ENCODE peak calls at places on chromosomes 7 and 10, in eight cellular contexts. I is stomach, E is NB4, G is astrocyte of the spinal cord, K is esophagus squamous epithelium, Z is tibial artery, W is coronary artery, U is heart right ventricle. O is an unnamed sample.

GRCh38 chr10:33137356-33138007 is 179.5 kb upstream of the ITGB1 start:
- DNase-seq in K (no peak), E (no peak), U (no peak), G (no peak), I (no peak), Z (no peak), W (no peak), O (no peak)

GRCh38 chr10:119199231-119199992 is 8.0 kb upstream of the GRK5 start:
- DNase-seq in K (no peak), W (peak), Z (peak), E (peak), G (peak), I (peak), U (peak), O (peak)

GRCh38 chr7:48390381-48391327 is 219.4 kb downstream of the ABCA13 start:
- DNase-seq in Z (no peak), U (peak), E (peak), W (no peak), I (no peak), K (no peak), G (no peak), O (no peak)

GRCh38 chr10:30562787-30563186 is 66.8 kb downstream of the LYZL2 start:
- DNase-seq in I (no peak), G (no peak), K (no peak), E (no peak), U (no peak), W (no peak), Z (no peak), O (peak)

GRCh38 chr7:127532736-127533135 is 52.7 kb downstream of the GCC1 start:
- DNase-seq in W (no peak), K (no peak), I (no peak), U (no peak), E (no peak), G (no peak), Z (no peak), O (no peak)

GRCh38 chr10:96257944-96258343 is 13.4 kb downstream of the BLNK start:
- DNase-seq in K (no peak), Z (peak), U (peak), E (no peak), I (no peak), W (no peak), G (no peak), O (no peak)

GRCh38 chr10:132345345-132345744 is 13.4 kb downstream of the LRRC27 start:
- DNase-seq in Z (peak), E (no peak), G (no peak), I (no peak), K (no peak), U (no peak), W (no peak), O (no peak)

GRCh38 chr7:420142-421055 is 99.2 kb downstream of the PDGFA start:
- DNase-seq in Z (no peak), I (no peak), E (no peak), G (no peak), K (no peak), W (no peak), U (no peak), O (no peak)

DNA sequence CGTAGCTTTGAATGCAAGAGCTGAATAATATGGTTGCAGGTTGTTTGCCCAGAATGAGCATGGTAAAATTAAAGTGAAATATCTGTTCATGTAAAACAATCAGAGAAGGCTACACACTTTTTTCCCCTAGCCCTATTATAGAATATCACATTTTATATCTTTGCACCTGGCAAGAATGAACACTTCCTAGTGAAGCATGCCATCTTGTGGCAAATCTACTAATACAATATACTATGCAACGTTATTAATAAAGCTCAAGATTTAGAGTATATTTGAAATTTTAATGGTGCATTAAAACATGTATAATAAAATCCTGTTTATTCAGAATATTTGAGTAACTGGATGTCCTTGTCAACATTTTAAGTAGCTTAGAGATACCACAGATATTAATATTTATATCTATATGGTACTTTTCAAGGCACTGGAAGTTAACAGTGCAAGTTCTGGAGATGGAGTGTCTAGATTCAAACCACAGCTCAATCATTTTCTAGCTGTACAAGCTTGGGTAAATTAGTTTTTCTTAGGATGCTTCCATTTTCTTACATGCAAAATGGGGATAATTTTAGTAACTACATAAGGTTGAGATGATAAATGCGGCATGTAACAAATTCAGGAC is 643.1 kb upstream of the SEMA3D start:
- DNase-seq in Z (no peak), K (no peak), G (peak), U (no peak), I (no peak), W (no peak), E (peak), O (peak)
- TF ChIP-seq CTCF in Z (no peak), K (no peak), G (peak), U (no peak), I (peak), W (no peak), E (no peak), O (peak)

GRCh38 chr7:130906575-130906974 is 172.6 kb upstream of the KLF14 start:
- DNase-seq in Z (no peak), G (no peak), K (no peak), W (no peak), E (no peak), I (no peak), U (no peak), O (no peak)
- H3K4me3 ChIP-seq in Z (no peak), G (no peak), K (no peak), W (no peak), E (no peak), I (no peak), U (no peak), O (no peak)

GRCh38 chr10:17790631-17791030 is 18.5 kb upstream of the MRC1 start:
- DNase-seq in E (no peak), U (no peak), I (no peak), Z (no peak), K (no peak), G (no peak), W (no peak), O (peak)
- TF ChIP-seq CTCF in E (no peak), U (no peak), I (no peak), Z (no peak), K (no peak), G (no peak), W (no peak), O (no peak)

GRCh38 chr10:121735248-121735647 is 137.0 kb upstream of the FGFR2 start:
- DNase-seq in K (no peak), G (no peak), U (no peak), W (no peak), I (no peak), E (no peak), Z (no peak), O (no peak)

GRCh38 chr10:121740069-121740468 is 141.8 kb upstream of the FGFR2 start:
- DNase-seq in I (no peak), G (no peak), U (no peak), W (no peak), E (no peak), Z (no peak), K (no peak), O (no peak)

GRCh38 chr10:121736315-121737002 is 138.2 kb upstream of the FGFR2 start:
- DNase-seq in G (no peak), E (no peak), U (no peak), Z (no peak), I (no peak), W (no peak), K (no peak), O (no peak)

GRCh38 chr10:121741246-121741645 is 143.0 kb upstream of the FGFR2 start:
- DNase-seq in I (no peak), Z (no peak), U (no peak), E (no peak), K (no peak), W (no peak), G (no peak), O (no peak)

GRCh38 chr10:121739114-121739513 is 140.9 kb upstream of the FGFR2 start:
- DNase-seq in Z (no peak), W (no peak), U (no peak), K (no peak), I (no peak), E (no peak), G (no peak), O (no peak)
- H3K4me3 ChIP-seq in Z (no peak), W (no peak), U (no peak), K (no peak), I (no peak), E (no peak), G (no peak), O (no peak)

GRCh38 chr7:75658802-75659201 is 79.9 kb downstream of the HIP1 start:
- DNase-seq in K (no peak), I (no peak), E (no peak), Z (no peak), W (no peak), U (no peak), G (no peak), O (no peak)

GRCh38 chr7:75655536-75655935 is 83.2 kb downstream of the HIP1 start:
- DNase-seq in U (no peak), W (no peak), E (no peak), K (no peak), Z (no peak), I (no peak), G (no peak), O (no peak)

GRCh38 chr7:75658369-75658768 is 80.4 kb downstream of the HIP1 start:
- DNase-seq in K (no peak), E (no peak), Z (peak), G (peak), W (no peak), I (no peak), U (no peak), O (no peak)

GRCh38 chr7:75656740-75657139 is 82.0 kb downstream of the HIP1 start:
- DNase-seq in G (no peak), W (no peak), I (no peak), K (no peak), E (no peak), U (no peak), Z (no peak), O (no peak)

DNA sequence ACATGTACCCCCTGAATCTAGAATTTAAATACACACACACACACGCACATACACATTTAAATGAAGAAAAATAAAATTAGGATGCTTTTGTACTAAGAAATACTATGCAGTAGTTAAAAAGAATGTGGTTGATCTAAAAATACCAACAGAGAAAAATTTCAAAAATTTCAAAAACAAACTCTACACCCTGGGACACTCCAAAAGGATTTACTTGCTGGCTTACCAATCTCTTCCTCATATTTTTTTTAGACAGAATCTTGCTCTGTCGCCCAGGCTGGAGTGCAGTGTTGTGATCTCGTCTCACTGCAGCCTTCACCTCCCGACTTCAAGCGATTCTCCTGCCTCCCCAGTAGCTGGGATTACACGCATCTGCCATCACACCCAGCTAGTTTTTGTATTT is 80.9 kb downstream of the HIP1 start:
- DNase-seq in K (no peak), G (no peak), I (no peak), Z (no peak), U (no peak), W (no peak), E (no peak), O (no peak)
- TF ChIP-seq CTCF in K (no peak), G (no peak), I (no peak), Z (no peak), U (no peak), W (no peak), E (no peak), O (no peak)

GRCh38 chr10:14163374-14164125 is 167.2 kb downstream of the FRMD4A start:
- DNase-seq in Z (no peak), G (no peak), K (no peak), I (no peak), E (no peak), U (no peak), W (no peak), O (no peak)
- H3K4me3 ChIP-seq in Z (no peak), G (no peak), K (peak), I (no peak), E (no peak), U (no peak), W (no peak), O (no peak)

DNA sequence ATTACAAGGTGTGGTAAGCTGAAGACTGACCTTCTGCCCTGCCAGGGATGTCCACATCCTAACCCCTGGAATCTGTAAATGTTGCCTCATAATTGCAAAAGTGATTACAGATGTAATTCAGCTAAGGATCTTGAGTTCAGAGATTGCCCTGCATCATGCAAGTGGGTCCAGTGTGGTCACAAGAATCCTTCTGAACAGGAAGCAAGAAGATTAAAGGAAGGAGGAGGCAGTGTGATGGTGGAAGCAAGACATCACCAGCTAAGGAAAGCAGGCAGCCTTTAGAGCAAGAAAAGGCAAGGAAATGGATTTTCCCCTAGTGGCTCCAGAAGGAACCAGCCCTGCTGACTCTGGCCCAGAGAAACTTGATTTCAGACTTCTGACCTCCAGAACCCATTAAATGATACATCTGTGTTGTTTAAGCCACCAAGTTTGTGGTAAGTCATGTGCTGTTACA is 78.1 kb downstream of the USP6NL start:
- DNase-seq in Z (no peak), G (no peak), E (peak), U (no peak), I (no peak), W (no peak), K (no peak), O (peak)
- TF ChIP-seq CTCF in Z (peak), G (peak), E (no peak), U (no peak), I (no peak), W (no peak), K (peak), O (peak)

GRCh38 chr10:62082270-62082669 is 180.8 kb downstream of the ARID5B start:
- DNase-seq in Z (no peak), G (no peak), I (no peak), U (no peak), W (no peak), K (no peak), E (no peak), O (no peak)
- H3K4me3 ChIP-seq in Z (no peak), G (no peak), I (no peak), U (no peak), W (peak), K (peak), E (no peak), O (no peak)

O was measured in fibroblast of mammary gland.